ENCODE peak calls at places on chromosomes 11 and 22, in six cellular contexts. One of them, this sample, is unnamed.

GRCh38 chr11:31355131-31355530 is 14.4 kb downstream of the DCDC1 start:
- DNase-seq in neuronal stem cell: no peak
- DNase-seq in IMR-90: peak; percentile 20
- DNase-seq in mesenchymal stem cell: no peak
- DNase-seq in H1: no peak
- DNase-seq in trophoblast cell: no peak
- DNase-seq in this sample: no peak

GRCh38 chr11:9619004-9619403 is 44.9 kb upstream of the SWAP70 start:
- DNase-seq in neuronal stem cell: no peak
- DNase-seq in IMR-90: no peak
- DNase-seq in mesenchymal stem cell: no peak
- DNase-seq in H1: no peak
- DNase-seq in trophoblast cell: no peak
- DNase-seq in this sample: no peak

GRCh38 chr22:43743131-43743530 is 69.0 kb downstream of the EFCAB6 start:
- DNase-seq in neuronal stem cell: peak; percentile 36
- DNase-seq in IMR-90: no peak
- DNase-seq in mesenchymal stem cell: no peak
- DNase-seq in H1: peak; percentile 78
- DNase-seq in trophoblast cell: no peak
- DNase-seq in this sample: peak; percentile 56

GRCh38 chr11:1293619-1294015 is 15.8 kb downstream of the TOLLIP start:
- DNase-seq in neuronal stem cell: no peak
- DNase-seq in IMR-90: no peak
- DNase-seq in mesenchymal stem cell: no peak
- DNase-seq in H1: no peak
- DNase-seq in trophoblast cell: no peak
- DNase-seq in this sample: no peak

GRCh38 chr11:13486926-13487660 is 8.7 kb downstream of the PTH start:
- DNase-seq in neuronal stem cell: peak; percentile 49
- DNase-seq in IMR-90: no peak
- DNase-seq in mesenchymal stem cell: peak; percentile 41
- DNase-seq in H1: peak; percentile 91
- DNase-seq in trophoblast cell: peak; percentile 71
- DNase-seq in this sample: peak; percentile 95

GRCh38 chr22:41909290-41910049 is 5.4 kb downstream of the SHISA8 start:
- DNase-seq in neuronal stem cell: no peak
- DNase-seq in IMR-90: no peak
- DNase-seq in mesenchymal stem cell: no peak
- DNase-seq in H1: peak; percentile 80
- DNase-seq in trophoblast cell: no peak
- DNase-seq in this sample: no peak

GRCh38 chr11:70078095-70078795 is at the start of gene ANO1:
- DNase-seq in neuronal stem cell: no peak
- DNase-seq in IMR-90: peak; percentile 19
- DNase-seq in mesenchymal stem cell: no peak
- DNase-seq in H1: peak; percentile 61
- DNase-seq in trophoblast cell: peak; percentile 37
- DNase-seq in this sample: no peak

GRCh38 chr11:75432911-75433321 is at the start of gene KLHL35:
- DNase-seq in neuronal stem cell: no peak
- DNase-seq in IMR-90: no peak
- DNase-seq in mesenchymal stem cell: no peak
- DNase-seq in H1: no peak
- DNase-seq in trophoblast cell: no peak
- DNase-seq in this sample: no peak

DNA sequence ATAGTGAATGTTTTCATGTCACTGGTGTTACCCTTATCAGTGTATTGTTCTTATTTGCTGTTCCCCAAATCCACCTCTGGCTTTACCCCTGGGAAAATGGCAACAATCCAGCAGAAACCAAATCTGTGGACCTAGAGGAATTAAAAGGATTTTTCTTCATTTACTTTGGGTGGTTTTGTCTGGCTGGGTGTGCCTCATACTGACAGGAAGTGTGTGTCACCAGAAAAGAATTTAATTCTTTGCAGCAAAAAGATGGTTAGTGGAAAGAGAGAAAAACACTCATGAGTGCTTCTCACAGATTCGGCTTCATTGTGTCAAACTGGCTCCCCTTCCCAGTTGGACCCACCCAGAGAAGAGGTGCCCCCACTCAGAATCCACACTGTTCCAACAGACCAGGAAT is 38.9 kb downstream of the FZD4 start:
- DNase-seq in neuronal stem cell: no peak
- DNase-seq in IMR-90: peak; percentile 76
- DNase-seq in mesenchymal stem cell: peak; percentile 72
- DNase-seq in H1: no peak
- DNase-seq in trophoblast cell: no peak
- DNase-seq in this sample: peak; percentile 57
- H2AK5ac ChIP-seq in neuronal stem cell: no peak overlapping the region
- H2AK5ac ChIP-seq in IMR-90: peak overlapping the region; percentile 88
- H2AK5ac ChIP-seq in mesenchymal stem cell: peak overlapping the region; percentile 90
- H2AK5ac ChIP-seq in H1: no peak overlapping the region
- H2AK5ac ChIP-seq in trophoblast cell: peak overlapping the region; percentile 18
- H2AK5ac ChIP-seq in this sample: no peak overlapping the region

GRCh38 chr22:45552017-45552411 is 49.3 kb downstream of the FBLN1 start:
- DNase-seq in neuronal stem cell: no peak
- DNase-seq in IMR-90: no peak
- DNase-seq in mesenchymal stem cell: no peak
- DNase-seq in H1: no peak
- DNase-seq in trophoblast cell: no peak
- DNase-seq in this sample: no peak
- H3K4me3 ChIP-seq in neuronal stem cell: no peak overlapping the region
- H3K4me3 ChIP-seq in IMR-90: no peak overlapping the region
- H3K4me3 ChIP-seq in mesenchymal stem cell: no peak overlapping the region
- H3K4me3 ChIP-seq in H1: no peak overlapping the region
- H3K4me3 ChIP-seq in trophoblast cell: no peak overlapping the region
- H3K4me3 ChIP-seq in this sample: no peak overlapping the region

GRCh38 chr22:40517631-40518030 is 118.9 kb downstream of the MRTFA start:
- DNase-seq in neuronal stem cell: no peak
- DNase-seq in IMR-90: no peak
- DNase-seq in mesenchymal stem cell: no peak
- DNase-seq in H1: no peak
- DNase-seq in trophoblast cell: no peak
- DNase-seq in this sample: no peak
- H2AK5ac ChIP-seq in neuronal stem cell: no peak overlapping the region
- H2AK5ac ChIP-seq in IMR-90: no peak overlapping the region
- H2AK5ac ChIP-seq in mesenchymal stem cell: no peak overlapping the region
- H2AK5ac ChIP-seq in H1: no peak overlapping the region
- H2AK5ac ChIP-seq in trophoblast cell: no peak overlapping the region
- H2AK5ac ChIP-seq in this sample: no peak overlapping the region

DNA sequence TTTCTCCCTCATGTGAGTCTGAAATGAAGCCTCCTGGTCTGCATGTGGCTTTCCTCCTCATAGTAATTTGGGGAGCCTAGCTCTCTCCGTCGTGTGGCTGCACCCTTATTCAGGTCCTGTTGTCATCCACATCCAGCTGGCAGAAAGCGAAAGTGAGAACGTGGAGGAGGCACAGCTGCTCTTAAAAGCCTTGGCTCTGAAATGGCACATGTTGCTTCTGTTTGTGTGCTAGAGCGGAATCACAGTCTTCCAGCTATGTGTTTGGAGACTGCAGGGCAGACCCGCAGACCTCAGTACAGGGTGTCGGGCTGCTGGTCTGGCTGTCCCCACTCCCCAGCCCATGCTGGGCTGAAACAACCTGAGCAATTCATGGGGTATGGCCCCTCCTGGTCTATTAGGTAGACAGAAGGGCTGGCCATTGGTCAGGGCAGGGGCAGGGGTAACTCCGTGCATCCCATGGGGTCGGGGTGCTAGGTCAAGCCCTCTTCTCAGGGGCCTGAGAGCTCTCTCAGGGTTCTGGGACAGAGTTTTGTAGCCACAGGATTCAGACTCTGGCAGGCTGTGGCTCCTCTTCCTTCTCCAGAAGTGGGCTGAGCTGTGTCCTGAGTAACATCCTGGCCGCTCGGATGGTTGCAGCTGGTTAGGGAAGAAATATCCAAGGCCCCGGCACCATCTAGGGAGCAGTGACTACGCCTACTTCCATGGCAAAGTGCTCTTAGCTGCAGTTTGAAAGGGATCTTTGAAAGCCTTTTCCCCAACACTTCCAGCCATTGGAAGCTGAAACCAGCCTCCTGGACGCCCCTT is 50.6 kb downstream of the C11orf96 start:
- DNase-seq in neuronal stem cell: no peak
- DNase-seq in IMR-90: peak; percentile 53
- DNase-seq in mesenchymal stem cell: peak; percentile 38
- DNase-seq in H1: no peak
- DNase-seq in trophoblast cell: no peak
- DNase-seq in this sample: no peak
- H3K4me3 ChIP-seq in neuronal stem cell: no peak overlapping the region
- H3K4me3 ChIP-seq in IMR-90: no peak overlapping the region
- H3K4me3 ChIP-seq in mesenchymal stem cell: peak overlapping the region; percentile 62
- H3K4me3 ChIP-seq in H1: no peak overlapping the region
- H3K4me3 ChIP-seq in trophoblast cell: no peak overlapping the region
- H3K4me3 ChIP-seq in this sample: no peak overlapping the region